ENCODE peak calls at places on chromosomes 4 and X, in six cellular contexts. C, S, T, A, J and O are unnamed samples.

GRCh38 chrX:96621811-96622210 is 62.8 kb upstream of the DIAPH2 start:
- DNase-seq in A (no peak), C (peak; percentile 2), S (no peak), J (no peak), T (no peak), O (no peak)

GRCh38 chrX:40871385-40872082 is 136.2 kb upstream of the MED14 start:
- DNase-seq in S (peak; percentile 87), T (no peak), C (peak; percentile 10), J (no peak), A (no peak), O (no peak)

GRCh38 chr4:173248690-173249089 is 80.1 kb downstream of the GALNT7 start:
- DNase-seq in J (no peak), T (no peak), C (no peak), S (no peak), A (no peak), O (no peak)

GRCh38 chr4:111602848-111603247 is 542.4 kb upstream of the FAM241A start:
- DNase-seq in C (peak; percentile 12), T (no peak), A (no peak), S (no peak), J (no peak), O (peak; percentile 17)

GRCh38 chr4:41212221-41213203 is 1.8 kb downstream of the APBB2 start:
- DNase-seq in J (no peak), A (no peak), S (peak; percentile 70), C (peak; percentile 81), T (no peak), O (peak; percentile 52)

GRCh38 chr4:33086351-33086900 is 2366.3 kb downstream of the PCDH7 start:
- DNase-seq in C (peak; percentile 37), J (no peak), T (no peak), A (no peak), S (no peak), O (no peak)

GRCh38 chrX:55057691-55058249 is 17.1 kb upstream of the PAGE2B start:
- DNase-seq in J (no peak), A (peak; percentile 40), C (peak; percentile 46), S (no peak), T (no peak), O (peak; percentile 9)

GRCh38 chr4:99574530-99575314 is at the start of gene MTTP:
- DNase-seq in J (no peak), A (peak; percentile 28), T (no peak), C (no peak), S (no peak), O (no peak)

GRCh38 chrX:26071618-26072017 is 66.5 kb upstream of the MAGEB18 start:
- DNase-seq in S (no peak), T (no peak), A (no peak), J (no peak), C (no peak), O (no peak)

GRCh38 chrX:121635141-121635540 is 587.7 kb downstream of the GLUD2 start:
- DNase-seq in A (no peak), J (no peak), S (no peak), T (no peak), C (no peak), O (no peak)

GRCh38 chr4:87044511-87045369 is 109.9 kb downstream of the AFF1 start:
- DNase-seq in S (no peak), J (no peak), C (no peak), A (no peak), T (no peak), O (no peak)

GRCh38 chr4:87042986-87043820 is 108.4 kb downstream of the AFF1 start:
- DNase-seq in S (no peak), C (no peak), T (no peak), J (no peak), A (no peak), O (no peak)

GRCh38 chr4:87045659-87046058 is 110.8 kb downstream of the AFF1 start:
- DNase-seq in S (no peak), C (no peak), A (no peak), T (no peak), J (no peak), O (no peak)

GRCh38 chr4:87047281-87047798 is 112.5 kb downstream of the AFF1 start:
- DNase-seq in T (no peak), A (no peak), S (no peak), C (no peak), J (no peak), O (no peak)

GRCh38 chr4:87046111-87046510 is 111.3 kb downstream of the AFF1 start:
- DNase-seq in J (no peak), C (no peak), A (no peak), T (no peak), S (no peak), O (no peak)
- H3K4me3 ChIP-seq in J (no peak overlapping the region), C (no peak overlapping the region), A (no peak overlapping the region), T (no peak overlapping the region), S (no peak overlapping the region), O (no peak overlapping the region)

GRCh38 chr4:304987-305680 is at the start of gene ZNF732:
- DNase-seq in C (peak; percentile 78), J (peak; percentile 18), T (no peak), A (no peak), S (no peak), O (no peak)
- H3K4me3 ChIP-seq in C (peak within 1 kb of the TSS; percentile 11), J (peak within 1 kb of the TSS; percentile 45), T (peak within 1 kb of the TSS; percentile 54), A (no peak within 1 kb of the TSS), S (no peak within 1 kb of the TSS), O (peak within 1 kb of the TSS; percentile 8)

GRCh38 chrX:15157624-15158023 is 112.3 kb downstream of the ASB9 start:
- DNase-seq in J (no peak), S (no peak), C (no peak), A (no peak), T (no peak), O (no peak)

GRCh38 chrX:15160558-15160957 is 109.3 kb downstream of the ASB9 start:
- DNase-seq in C (no peak), T (no peak), A (no peak), S (no peak), J (no peak), O (no peak)

GRCh38 chrX:15163131-15163530 is 106.8 kb downstream of the ASB9 start:
- DNase-seq in S (no peak), T (no peak), J (no peak), C (no peak), A (no peak), O (no peak)

GRCh38 chrX:15158736-15159406 is 111.0 kb downstream of the ASB9 start:
- DNase-seq in A (peak; percentile 44), S (peak; percentile 33), J (no peak), C (no peak), T (no peak), O (no peak)

GRCh38 chrX:15158350-15158735 is 111.5 kb downstream of the ASB9 start:
- DNase-seq in A (no peak), C (no peak), T (no peak), J (no peak), S (no peak), O (no peak)
- H3K4me3 ChIP-seq in A (peak overlapping the region; percentile 60), C (no peak overlapping the region), T (no peak overlapping the region), J (no peak overlapping the region), S (peak overlapping the region; percentile 29), O (no peak overlapping the region)

DNA sequence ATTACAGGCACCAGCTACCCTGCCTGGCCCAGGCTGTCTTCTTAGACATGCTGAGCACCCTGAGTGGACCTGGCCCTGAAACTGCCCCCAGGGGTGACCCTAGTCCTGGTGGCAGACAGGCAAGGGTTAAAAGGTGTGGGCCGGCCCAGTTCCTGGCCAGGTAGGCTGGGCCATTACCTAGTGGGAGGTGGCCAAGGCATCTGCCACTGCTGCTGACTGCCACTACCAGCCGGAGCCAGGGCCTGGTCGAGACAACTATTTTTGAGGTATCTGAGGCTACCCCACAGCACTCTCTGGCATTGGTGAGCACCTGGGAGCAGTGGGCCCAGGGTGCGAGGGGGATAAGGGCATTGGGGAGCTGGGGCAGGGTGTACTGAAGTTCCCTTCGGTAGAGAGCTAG is at the start of gene CCDC120:
- DNase-seq in C (no peak), S (no peak), A (peak; percentile 59), T (no peak), J (no peak), O (no peak)
- H3K4me3 ChIP-seq in C (no peak within 1 kb of the TSS), S (no peak within 1 kb of the TSS), A (peak within 1 kb of the TSS; percentile 74), T (no peak within 1 kb of the TSS), J (no peak within 1 kb of the TSS), O (no peak within 1 kb of the TSS)